ENCODE peak calls at places on chromosomes 3 and 15, in seven cellular contexts. D is NCI-H1092 treated with DMSO at 0.1 percent for 48 hours, Q is HL-60, X is GM12865, J is T-helper 17 cell, R is Calu3, V is GM06990. M is an unnamed sample.

GRCh38 chr3:6716374-6716773 is 144.5 kb upstream of the GRM7 start:
- DNase-seq in X (no peak), V (no peak), J (no peak), D (no peak), Q (no peak), R (no peak), M (no peak)

GRCh38 chr3:69300296-69300695 is 85.6 kb downstream of the FRMD4B start:
- DNase-seq in J (no peak), V (no peak), R (no peak), X (no peak), Q (no peak), D (no peak), M (no peak)

GRCh38 chr3:183591881-183592521 is 36.5 kb upstream of the KLHL6 start:
- DNase-seq in X (peak), V (peak), D (no peak), Q (no peak), J (no peak), R (no peak), M (no peak)

GRCh38 chr3:9765865-9766264 is 3.9 kb downstream of the CAMK1 start:
- DNase-seq in V (no peak), J (no peak), D (no peak), X (no peak), Q (no peak), R (no peak), M (no peak)

GRCh38 chr3:14138878-14139659 is 14.2 kb downstream of the TMEM43 start:
- DNase-seq in J (no peak), R (no peak), V (no peak), Q (no peak), D (no peak), X (no peak), M (no peak)

GRCh38 chr3:124617177-124617576 is 113.1 kb upstream of the UMPS start:
- DNase-seq in V (no peak), X (no peak), D (no peak), R (no peak), J (no peak), Q (no peak), M (no peak)

GRCh38 chr3:26768068-26768651 is 145.6 kb downstream of the LRRC3B start:
- DNase-seq in X (no peak), V (no peak), D (no peak), R (no peak), Q (no peak), J (no peak), M (no peak)

GRCh38 chr3:188542196-188542595 is 388.2 kb downstream of the LPP start:
- DNase-seq in R (no peak), D (peak), Q (no peak), V (no peak), J (no peak), X (no peak), M (no peak)

GRCh38 chr3:140438736-140439505 is 238.9 kb upstream of the TRIM42 start:
- DNase-seq in Q (no peak), J (no peak), D (no peak), R (no peak), V (no peak), X (no peak), M (no peak)

GRCh38 chr15:36769110-36769509 is 189.7 kb downstream of the CDIN1 start:
- DNase-seq in V (no peak), D (no peak), Q (no peak), R (no peak), J (no peak), X (no peak), M (no peak)

GRCh38 chr3:105967117-105967516 is 98.3 kb upstream of the CBLB start:
- DNase-seq in R (no peak), X (no peak), J (no peak), V (no peak), D (no peak), Q (no peak), M (no peak)

GRCh38 chr15:49063402-49064280 is 17.4 kb upstream of the SECISBP2L start:
- DNase-seq in Q (peak), X (no peak), V (no peak), R (no peak), J (no peak), D (no peak), M (no peak)

GRCh38 chr15:79169531-79170123 is 79.0 kb upstream of the RASGRF1 start:
- DNase-seq in X (no peak), V (no peak), D (no peak), Q (no peak), R (no peak), J (no peak), M (no peak)

GRCh38 chr3:110307065-110307809 is 764.4 kb upstream of the NECTIN3 start:
- DNase-seq in X (no peak), R (no peak), Q (no peak), D (no peak), V (no peak), J (no peak), M (no peak)

GRCh38 chr3:171192176-171192854 is 165.8 kb upstream of the SLC2A2 start:
- DNase-seq in X (no peak), Q (no peak), V (no peak), D (peak), R (no peak), J (no peak), M (no peak)

GRCh38 chr15:40334941-40335795 is 5.6 kb downstream of the CCDC9B start:
- DNase-seq in V (no peak), J (no peak), R (no peak), D (no peak), Q (peak), X (no peak), M (no peak)

GRCh38 chr3:132268956-132269355 is 48.3 kb upstream of the ACP3 start:
- DNase-seq in J (no peak), X (peak), R (peak), Q (peak), V (no peak), D (no peak), M (peak)

GRCh38 chr3:149151843-149152242 is 22.4 kb downstream of the HPS3 start:
- DNase-seq in R (no peak), J (no peak), D (no peak), V (no peak), X (peak), Q (peak), M (no peak)

GRCh38 chr3:4746241-4746958 is 232.8 kb upstream of the BHLHE40 start:
- DNase-seq in Q (no peak), R (no peak), V (no peak), X (no peak), J (no peak), D (no peak), M (no peak)

GRCh38 chr15:99103279-99103678 is 1.6 kb upstream of the SYNM start:
- DNase-seq in X (no peak), D (no peak), Q (no peak), J (no peak), R (no peak), V (no peak), M (no peak)